ENCODE peak calls at places on chromosomes 6 and 20, in five cellular contexts. P is A549; O is H9; G is effector memory CD4-positive, alpha-beta T cell; D is HAP-1. V is an unnamed sample.

GRCh38 chr20:9218412-9219001 is 149.6 kb downstream of the PLCB4 start:
- DNase-seq in P (no peak), O (no peak), G (no peak), D (no peak), V (no peak)

GRCh38 chr6:44442235-44442634 is 54.7 kb downstream of the CDC5L start:
- DNase-seq in P (no peak), O (no peak), G (no peak), D (no peak), V (no peak)

GRCh38 chr6:132734694-132735236 is 20.9 kb upstream of the VNN1 start:
- DNase-seq in P (no peak), O (no peak), G (no peak), D (no peak), V (no peak)

GRCh38 chr20:3405139-3405538 is 2.3 kb downstream of the DNAAF9 start:
- DNase-seq in P (no peak), O (no peak), G (no peak), D (no peak), V (no peak)

GRCh38 chr6:156762547-156762946 is 14.6 kb upstream of the ARID1B start:
- DNase-seq in P (no peak), O (no peak), G (no peak), D (no peak), V (no peak)

GRCh38 chr6:96927660-96928059 is 3.1 kb downstream of the KLHL32 start:
- DNase-seq in P (no peak), O (no peak), G (no peak), D (no peak), V (no peak)

GRCh38 chr6:16430661-16431089 is 192.3 kb downstream of the GMPR start:
- DNase-seq in P (no peak), O (no peak), G (no peak), D (no peak), V (peak; percentile 47)

GRCh38 chr6:81777586-81778268 is 25.2 kb upstream of the TENT5A start:
- DNase-seq in P (no peak), O (no peak), G (no peak), D (no peak), V (no peak)

GRCh38 chr20:59171986-59172385 is 8.4 kb downstream of the ZNF831 start:
- DNase-seq in P (no peak), O (no peak), G (no peak), D (no peak), V (no peak)

DNA sequence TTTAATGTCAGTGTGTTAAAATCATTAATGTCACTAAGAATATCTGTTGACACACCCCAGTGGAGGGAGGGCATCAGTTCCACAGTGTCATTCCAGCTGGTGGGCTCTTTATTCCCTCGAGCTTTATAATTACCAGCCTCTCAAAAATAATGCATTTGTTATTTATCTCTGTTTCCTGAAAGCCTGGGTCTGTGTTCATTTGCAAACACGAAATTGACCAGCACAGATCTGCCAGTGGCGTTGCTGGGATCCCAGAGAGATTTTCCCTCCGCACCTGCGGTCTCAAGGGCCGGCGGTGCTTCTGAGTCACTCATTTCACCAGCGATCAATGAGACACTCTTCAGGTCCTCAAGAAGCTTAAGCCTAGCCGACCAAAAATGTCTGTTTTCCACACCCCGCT is 5.7 kb upstream of the PYGB start:
- DNase-seq in P (no peak), O (peak; percentile 12), G (no peak), D (no peak), V (no peak)
- H3K4me1 ChIP-seq in P (peaks cover 56% of the 10 kb centered on the region), O (no peaks in the 10 kb centered on the region), G (peaks cover 5% of the 10 kb centered on the region), D (peaks cover 23% of the 10 kb centered on the region), V (peaks cover 27% of the 10 kb centered on the region)

GRCh38 chr6:9848094-9848493 is 566.8 kb downstream of the TFAP2A start:
- DNase-seq in P (no peak), O (no peak), G (no peak), D (no peak), V (no peak)

GRCh38 chr6:9851541-9852380 is 563.1 kb downstream of the TFAP2A start:
- DNase-seq in P (peak; percentile 1), O (peak; percentile 88), G (no peak), D (no peak), V (peak; percentile 36)

DNA sequence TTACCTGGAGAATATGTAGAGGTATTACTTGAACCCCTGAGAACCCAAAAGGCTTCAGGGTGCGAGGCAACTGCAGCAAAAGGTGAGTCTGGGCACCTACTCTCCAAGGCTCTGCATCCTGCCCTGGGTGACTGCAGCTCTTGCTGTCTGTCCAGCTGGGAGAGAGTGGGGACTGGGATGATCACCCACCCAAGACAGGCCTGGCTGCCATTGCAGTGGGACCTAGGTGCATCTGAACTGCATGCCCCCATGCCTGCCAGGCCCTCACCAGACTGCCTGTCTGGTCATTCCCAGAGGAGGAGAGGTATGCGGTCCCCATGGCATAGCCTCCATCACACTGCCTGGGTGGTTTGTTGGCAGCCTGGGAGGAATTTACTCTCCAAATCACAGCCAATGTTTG is 563.9 kb downstream of the TFAP2A start:
- DNase-seq in P (no peak), O (no peak), G (no peak), D (no peak), V (no peak)
- H3K9me3 ChIP-seq in P (peaks cover 33% of the 10 kb centered on the region), O (peaks cover 3% of the 10 kb centered on the region), G (no peaks in the 10 kb centered on the region), D (no peaks in the 10 kb centered on the region), V (peaks cover 25% of the 10 kb centered on the region)

DNA sequence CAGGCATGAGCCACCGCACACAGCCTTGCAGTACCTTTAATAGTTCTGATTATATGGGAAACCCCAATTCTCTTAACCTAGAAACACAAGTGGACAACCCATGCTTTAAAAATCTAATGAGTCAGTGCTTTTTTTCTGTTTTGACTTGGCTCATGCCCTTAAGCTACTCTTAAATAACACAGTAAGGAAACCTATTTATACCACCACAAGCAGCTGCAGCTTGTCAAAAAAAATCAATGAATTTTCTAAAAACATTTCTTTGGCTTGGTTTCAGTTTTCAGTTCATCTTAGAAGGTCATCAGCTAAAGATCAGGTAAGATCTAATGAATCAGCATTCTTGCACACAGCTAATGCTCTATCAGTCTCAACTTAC is 124.1 kb upstream of the DST start:
- DNase-seq in P (no peak), O (no peak), G (no peak), D (no peak), V (no peak)
- H3K4me1 ChIP-seq in P (peaks cover 60% of the 10 kb centered on the region), O (peaks cover 3% of the 10 kb centered on the region), G (no peaks in the 10 kb centered on the region), D (no peaks in the 10 kb centered on the region), V (peaks cover 45% of the 10 kb centered on the region)

GRCh38 chr20:15812696-15813095 is 760.6 kb downstream of the KIF16B start:
- DNase-seq in P (no peak), O (no peak), G (no peak), D (no peak), V (no peak)
- H3K9me3 ChIP-seq in P (no peaks in the 10 kb centered on the region), O (no peaks in the 10 kb centered on the region), G (no peaks in the 10 kb centered on the region), D (no peaks in the 10 kb centered on the region), V (no peaks in the 10 kb centered on the region)

GRCh38 chr20:49766979-49767419 is 45.6 kb upstream of the SLC9A8 start:
- DNase-seq in P (no peak), O (no peak), G (no peak), D (no peak), V (no peak)
- H3K4me1 ChIP-seq in P (peaks cover 74% of the 10 kb centered on the region), O (peaks cover 19% of the 10 kb centered on the region), G (peaks cover 21% of the 10 kb centered on the region), D (peaks cover 20% of the 10 kb centered on the region), V (peaks cover 66% of the 10 kb centered on the region)

GRCh38 chr6:135478626-135479025 is 18.9 kb downstream of the AHI1 start:
- DNase-seq in P (no peak), O (no peak), G (no peak), D (no peak), V (no peak)
- H3K9me3 ChIP-seq in P (peaks cover 49% of the 10 kb centered on the region), O (peaks cover 11% of the 10 kb centered on the region), G (peaks cover 8% of the 10 kb centered on the region), D (peaks cover 22% of the 10 kb centered on the region), V (peaks cover 21% of the 10 kb centered on the region)

GRCh38 chr6:142845624-142846458 is 99.1 kb downstream of the HIVEP2 start:
- DNase-seq in P (no peak), O (peak; percentile 71), G (peak; percentile 43), D (peak; percentile 92), V (peak; percentile 67)
- H3K4me1 ChIP-seq in P (peaks cover 54% of the 10 kb centered on the region), O (peaks cover 6% of the 10 kb centered on the region), G (peaks cover 61% of the 10 kb centered on the region), D (peaks cover 49% of the 10 kb centered on the region), V (peaks cover 15% of the 10 kb centered on the region)

GRCh38 chr20:528923-529594 is 14.5 kb downstream of the CSNK2A1 start:
- DNase-seq in P (peak; percentile 58), O (no peak), G (no peak), D (no peak), V (no peak)
- H3K9me3 ChIP-seq in P (no peaks in the 10 kb centered on the region), O (no peaks in the 10 kb centered on the region), G (no peaks in the 10 kb centered on the region), D (no peaks in the 10 kb centered on the region), V (no peaks in the 10 kb centered on the region)

GRCh38 chr6:131275273-131275672 is 140.0 kb downstream of the AKAP7 start:
- DNase-seq in P (no peak), O (no peak), G (no peak), D (no peak), V (no peak)
- H3K4me1 ChIP-seq in P (no peaks in the 10 kb centered on the region), O (peaks cover 4% of the 10 kb centered on the region), G (peaks cover 2% of the 10 kb centered on the region), D (no peaks in the 10 kb centered on the region), V (no peaks in the 10 kb centered on the region)